ENCODE peak calls at places on chromosomes 13 and 19, in nine cellular contexts. One of them, this sample, is unnamed.

GRCh38 chr19:11268783-11269267 is 6.5 kb upstream of the DOCK6 start:
- DNase-seq in MV-4-11: peak; percentile 69
- DNase-seq in smooth muscle cell of the brain vasculature: peak; percentile 76
- DNase-seq in non-pigmented ciliary epithelial cell: peak; percentile 67
- DNase-seq in T-cell: no peak
- DNase-seq in thyroid gland: peak; percentile 91
- DNase-seq in NCI-H524: no peak
- DNase-seq in effector CD4-positive, alpha-beta T cell: no peak
- DNase-seq in ELF-1: no peak
- DNase-seq in this sample: peak; percentile 77

GRCh38 chr13:106795847-106796246 is 227.9 kb upstream of the ARGLU1 start:
- DNase-seq in MV-4-11: no peak
- DNase-seq in smooth muscle cell of the brain vasculature: no peak
- DNase-seq in non-pigmented ciliary epithelial cell: no peak
- DNase-seq in T-cell: no peak
- DNase-seq in thyroid gland: no peak
- DNase-seq in NCI-H524: no peak
- DNase-seq in effector CD4-positive, alpha-beta T cell: no peak
- DNase-seq in ELF-1: peak; percentile 26
- DNase-seq in this sample: no peak

GRCh38 chr13:32645854-32646253 is 59.6 kb downstream of the PDS5B start:
- DNase-seq in MV-4-11: peak; percentile 36
- DNase-seq in smooth muscle cell of the brain vasculature: no peak
- DNase-seq in non-pigmented ciliary epithelial cell: no peak
- DNase-seq in T-cell: no peak
- DNase-seq in thyroid gland: no peak
- DNase-seq in NCI-H524: no peak
- DNase-seq in effector CD4-positive, alpha-beta T cell: no peak
- DNase-seq in ELF-1: no peak
- DNase-seq in this sample: no peak

GRCh38 chr13:27338816-27339215 is 68.2 kb downstream of the RASL11A start:
- DNase-seq in MV-4-11: no peak
- DNase-seq in smooth muscle cell of the brain vasculature: no peak
- DNase-seq in non-pigmented ciliary epithelial cell: no peak
- DNase-seq in T-cell: no peak
- DNase-seq in thyroid gland: no peak
- DNase-seq in NCI-H524: no peak
- DNase-seq in effector CD4-positive, alpha-beta T cell: no peak
- DNase-seq in ELF-1: peak; percentile 59
- DNase-seq in this sample: no peak

GRCh38 chr19:4976412-4977298 is 7.7 kb downstream of the KDM4B start:
- DNase-seq in MV-4-11: peak; percentile 99
- DNase-seq in smooth muscle cell of the brain vasculature: no peak
- DNase-seq in non-pigmented ciliary epithelial cell: peak; percentile 83
- DNase-seq in T-cell: no peak
- DNase-seq in thyroid gland: peak; percentile 95
- DNase-seq in NCI-H524: no peak
- DNase-seq in effector CD4-positive, alpha-beta T cell: no peak
- DNase-seq in ELF-1: peak; percentile 82
- DNase-seq in this sample: peak; percentile 82

GRCh38 chr19:14107581-14108461 is 9.7 kb downstream of the PRKACA start:
- DNase-seq in MV-4-11: no peak
- DNase-seq in smooth muscle cell of the brain vasculature: no peak
- DNase-seq in non-pigmented ciliary epithelial cell: no peak
- DNase-seq in T-cell: no peak
- DNase-seq in thyroid gland: no peak
- DNase-seq in NCI-H524: no peak
- DNase-seq in effector CD4-positive, alpha-beta T cell: no peak
- DNase-seq in ELF-1: no peak
- DNase-seq in this sample: no peak

GRCh38 chr19:32642771-32643170 is 32.2 kb downstream of the ANKRD27 start:
- DNase-seq in MV-4-11: no peak
- DNase-seq in smooth muscle cell of the brain vasculature: no peak
- DNase-seq in non-pigmented ciliary epithelial cell: no peak
- DNase-seq in T-cell: peak; percentile 79
- DNase-seq in thyroid gland: no peak
- DNase-seq in NCI-H524: no peak
- DNase-seq in effector CD4-positive, alpha-beta T cell: peak; percentile 25
- DNase-seq in ELF-1: no peak
- DNase-seq in this sample: no peak

GRCh38 chr13:75985132-75985531 is 349.0 kb downstream of the LMO7 start:
- DNase-seq in MV-4-11: no peak
- DNase-seq in smooth muscle cell of the brain vasculature: no peak
- DNase-seq in non-pigmented ciliary epithelial cell: no peak
- DNase-seq in T-cell: no peak
- DNase-seq in thyroid gland: no peak
- DNase-seq in NCI-H524: no peak
- DNase-seq in effector CD4-positive, alpha-beta T cell: no peak
- DNase-seq in ELF-1: peak; percentile 64
- DNase-seq in this sample: no peak

This sample was measured in foreskin keratinocyte.